ENCODE peak calls at places on chromosomes 11 and 22, in eight cellular contexts. R, G, P, X, H, D, O and V are unnamed samples.

GRCh38 chr11:20367313-20367948 is 3.9 kb downstream of the HTATIP2 start:
- DNase-seq in O (peak; percentile 93), H (no peak), P (no peak), G (peak; percentile 59), X (no peak), D (peak; percentile 49), R (no peak), V (no peak)

GRCh38 chr11:106694501-106694900 is 323.8 kb downstream of the GUCY1A2 start:
- DNase-seq in R (no peak), O (no peak), H (no peak), G (no peak), X (no peak), P (no peak), D (no peak), V (no peak)

GRCh38 chr22:29309332-29310064 is 3.0 kb downstream of the GAS2L1 start:
- DNase-seq in O (peak; percentile 24), G (peak; percentile 45), D (peak; percentile 50), H (no peak), R (no peak), P (no peak), X (peak; percentile 83), V (peak; percentile 74)

GRCh38 chr22:49760630-49761571 is 66.8 kb downstream of the BRD1 start:
- DNase-seq in D (no peak), X (peak; percentile 62), H (no peak), P (no peak), O (no peak), R (peak; percentile 55), G (no peak), V (peak; percentile 5)

GRCh38 chr11:66561975-66562248 is 6.5 kb downstream of the CTSF start:
- DNase-seq in O (no peak), P (no peak), X (no peak), R (no peak), H (no peak), D (no peak), G (no peak), V (no peak)

GRCh38 chr11:11451501-11452005 is 98.5 kb upstream of the CSNK2A3 start:
- DNase-seq in G (no peak), R (no peak), P (no peak), H (no peak), D (no peak), X (no peak), O (no peak), V (no peak)

GRCh38 chr22:19060356-19061009 is 61.7 kb downstream of the DGCR2 start:
- DNase-seq in G (no peak), D (no peak), H (peak; percentile 50), O (peak; percentile 41), R (peak; percentile 29), X (peak; percentile 29), P (no peak), V (no peak)

GRCh38 chr11:44590769-44591168 is 25.3 kb downstream of the CD82 start:
- DNase-seq in H (no peak), P (no peak), R (no peak), G (no peak), O (no peak), D (no peak), X (no peak), V (no peak)

GRCh38 chr11:33435201-33435600 is 178.0 kb downstream of the HIPK3 start:
- DNase-seq in H (no peak), X (no peak), D (no peak), P (no peak), R (no peak), G (no peak), O (no peak), V (no peak)

GRCh38 chr11:12842933-12843636 is 166.0 kb upstream of the RASSF10 start:
- DNase-seq in X (no peak), O (peak; percentile 42), G (no peak), P (peak; percentile 89), R (no peak), D (no peak), H (peak; percentile 52), V (no peak)

GRCh38 chr22:39995346-39996252 is 845 bp downstream of the FAM83F start:
- DNase-seq in D (peak; percentile 29), O (no peak), P (no peak), H (no peak), G (no peak), X (no peak), R (no peak), V (no peak)

GRCh38 chr11:76266269-76266668 is 60.0 kb upstream of the WNT11 start:
- DNase-seq in R (no peak), X (no peak), O (peak; percentile 93), H (no peak), G (no peak), D (no peak), P (no peak), V (no peak)

GRCh38 chr11:128524172-128524571 is 63.2 kb downstream of the ETS1 start:
- DNase-seq in D (no peak), O (peak; percentile 79), G (no peak), R (no peak), X (no peak), H (no peak), P (no peak), V (no peak)

GRCh38 chr11:128522943-128523518 is 64.3 kb downstream of the ETS1 start:
- DNase-seq in O (peak; percentile 57), X (no peak), D (no peak), H (no peak), G (no peak), R (no peak), P (no peak), V (no peak)

GRCh38 chr11:128522063-128522942 is 65.1 kb downstream of the ETS1 start:
- DNase-seq in O (peak; percentile 99), X (peak; percentile 95), G (peak; percentile 88), P (peak; percentile 96), D (peak; percentile 96), H (peak; percentile 89), R (peak; percentile 97), V (peak; percentile 94)

GRCh38 chr11:128521697-128522062 is 65.7 kb downstream of the ETS1 start:
- DNase-seq in H (no peak), O (peak; percentile 43), P (peak; percentile 36), G (no peak), D (no peak), X (peak; percentile 81), R (peak; percentile 71), V (no peak)

GRCh38 chr11:128523616-128524015 is 63.7 kb downstream of the ETS1 start:
- DNase-seq in X (no peak), H (no peak), R (no peak), O (peak; percentile 88), G (no peak), P (no peak), D (no peak), V (no peak)
- H3K4me3 ChIP-seq in X (no peak overlapping the region), H (no peak overlapping the region), R (no peak overlapping the region), O (peak overlapping the region; percentile 99), G (peak overlapping the region; percentile 79), P (no peak overlapping the region), D (no peak overlapping the region), V (peak overlapping the region; percentile 81)

DNA sequence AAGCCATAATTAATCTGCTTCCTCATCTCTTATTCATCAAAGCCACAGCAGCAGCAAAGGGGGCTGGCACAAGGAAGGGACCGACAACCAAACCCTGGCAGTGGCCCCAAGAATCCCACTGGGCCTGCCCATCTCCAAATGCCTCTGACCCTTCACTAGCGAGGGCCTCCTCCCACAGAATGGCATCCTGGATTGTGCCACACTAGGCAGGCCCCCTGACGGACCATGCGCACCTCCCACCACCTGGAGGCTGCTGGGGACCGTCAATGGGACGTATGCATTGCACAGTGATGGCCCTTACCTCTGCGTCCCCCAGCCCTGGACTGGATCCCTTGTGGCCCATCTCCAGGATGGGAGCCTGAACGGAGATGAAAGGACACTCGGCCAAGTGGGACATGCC is 4.1 kb upstream of the RTN4R start:
- DNase-seq in D (no peak), R (no peak), P (no peak), O (no peak), G (no peak), H (no peak), X (no peak), V (no peak)
- H3K27ac ChIP-seq in D (no peak overlapping the region), R (no peak overlapping the region), P (no peak overlapping the region), O (no peak overlapping the region), G (no peak overlapping the region), H (no peak overlapping the region), X (no peak overlapping the region), V (no peak overlapping the region)

DNA sequence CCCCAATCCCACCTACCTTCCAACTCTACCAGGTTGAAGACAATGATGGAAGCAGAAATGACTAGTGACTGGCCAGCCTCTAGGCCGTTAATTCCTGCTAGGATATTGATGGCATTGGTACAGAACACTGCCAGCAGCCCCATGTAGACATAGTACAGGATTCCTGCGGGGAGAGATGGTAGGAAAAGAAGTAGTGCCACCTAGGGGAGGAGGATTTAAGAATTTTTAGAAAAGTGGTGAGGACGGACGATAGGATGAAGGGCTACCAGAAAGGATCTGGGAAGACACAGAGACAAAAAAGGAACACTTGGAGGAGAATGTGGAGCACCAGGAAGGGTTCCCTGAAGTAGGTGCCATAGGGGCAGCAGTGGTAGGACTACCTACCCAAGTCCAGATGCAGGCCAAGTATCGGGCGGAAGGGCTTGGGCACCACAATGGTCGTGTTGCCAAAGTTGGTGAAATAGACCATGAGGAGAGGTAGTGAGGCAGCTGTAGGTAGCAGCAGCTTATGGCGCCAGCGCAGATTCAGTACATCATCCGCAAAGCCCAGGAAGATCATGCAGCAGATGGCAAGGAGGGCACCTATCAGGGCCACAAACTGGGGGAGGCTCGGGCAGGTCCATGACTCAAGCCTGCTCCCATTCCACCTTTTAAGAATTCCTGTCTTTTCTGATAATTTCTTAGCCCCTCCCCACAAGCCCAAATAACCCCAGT is 1.2 kb downstream of the DPAGT1 start:
- DNase-seq in P (peak; percentile 55), R (no peak), H (no peak), X (no peak), G (no peak), D (no peak), O (peak; percentile 65), V (no peak)
- H3K4me3 ChIP-seq in P (peak overlapping the region; percentile 89), R (peak overlapping the region; percentile 93), H (no peak overlapping the region), X (peak overlapping the region; percentile 77), G (peak overlapping the region; percentile 92), D (peak overlapping the region; percentile 84), O (peak overlapping the region; percentile 84), V (peak overlapping the region; percentile 93)

GRCh38 chr11:74696932-74697687 is 34.1 kb downstream of the CHRDL2 start:
- DNase-seq in H (peak; percentile 79), X (peak; percentile 95), O (peak; percentile 93), D (peak; percentile 72), G (no peak), R (peak; percentile 90), P (peak; percentile 11), V (peak; percentile 83)
- H3K27ac ChIP-seq in H (peak overlapping the region; percentile 19), X (peak overlapping the region; percentile 81), O (peak overlapping the region; percentile 70), D (peak overlapping the region; percentile 81), G (no peak overlapping the region), R (peak overlapping the region; percentile 88), P (no peak overlapping the region), V (peak overlapping the region; percentile 83)

GRCh38 chr11:130427581-130428211 is 713 bp downstream of the ADAMTS8 start:
- DNase-seq in O (peak; percentile 58), G (no peak), R (no peak), H (no peak), P (peak; percentile 74), D (peak; percentile 25), X (no peak), V (peak; percentile 24)
- H3K4me3 ChIP-seq in O (peak overlapping the region; percentile 53), G (peak overlapping the region; percentile 72), R (peak overlapping the region; percentile 49), H (peak overlapping the region; percentile 21), P (peak overlapping the region; percentile 62), D (peak overlapping the region; percentile 46), X (peak overlapping the region; percentile 80), V (peak overlapping the region; percentile 60)

GRCh38 chr11:70127653-70128434 is 49.7 kb downstream of the ANO1 start:
- DNase-seq in R (no peak), P (no peak), H (no peak), X (no peak), G (no peak), O (no peak), D (no peak), V (no peak)
- H3K27ac ChIP-seq in R (no peak overlapping the region), P (no peak overlapping the region), H (no peak overlapping the region), X (peak overlapping the region; percentile 64), G (no peak overlapping the region), O (no peak overlapping the region), D (no peak overlapping the region), V (no peak overlapping the region)